ENCODE peak calls at places on chromosomes 2 and 18, in six cellular contexts. One of them, this sample, is unnamed.

GRCh38 chr2:164287041-164287440 is 334.2 kb downstream of the GRB14 start:
- DNase-seq in H1: no peak
- DNase-seq in GM12891: no peak
- DNase-seq in K562: no peak
- DNase-seq in HepG2: no peak
- DNase-seq in GM12878: no peak
- DNase-seq in this sample: no peak

GRCh38 chr2:222315443-222316121 is 16.8 kb upstream of the PAX3 start:
- DNase-seq in H1: no peak
- DNase-seq in GM12891: no peak
- DNase-seq in K562: no peak
- DNase-seq in HepG2: no peak
- DNase-seq in GM12878: no peak
- DNase-seq in this sample: no peak

GRCh38 chr2:121368841-121369240 is 83.8 kb upstream of the TFCP2L1 start:
- DNase-seq in H1: no peak
- DNase-seq in GM12891: no peak
- DNase-seq in K562: no peak
- DNase-seq in HepG2: no peak
- DNase-seq in GM12878: no peak
- DNase-seq in this sample: no peak

GRCh38 chr2:158178646-158179045 is 77.0 kb downstream of the UPP2 start:
- DNase-seq in H1: no peak
- DNase-seq in GM12891: no peak
- DNase-seq in K562: no peak
- DNase-seq in HepG2: no peak
- DNase-seq in GM12878: no peak
- DNase-seq in this sample: no peak

GRCh38 chr2:25168256-25169072 is at the start of gene POMC:
- DNase-seq in H1: no peak
- DNase-seq in GM12891: peak; percentile 49
- DNase-seq in K562: no peak
- DNase-seq in HepG2: no peak
- DNase-seq in GM12878: no peak
- DNase-seq in this sample: peak; percentile 50

GRCh38 chr2:109644571-109645275 is 30.6 kb downstream of the SOWAHC start:
- DNase-seq in H1: no peak
- DNase-seq in GM12891: no peak
- DNase-seq in K562: no peak
- DNase-seq in HepG2: peak; percentile 100
- DNase-seq in GM12878: no peak
- DNase-seq in this sample: no peak

GRCh38 chr18:48715651-48716354 is 177.0 kb downstream of the CTIF start:
- DNase-seq in H1: no peak
- DNase-seq in GM12891: peak; percentile 50
- DNase-seq in K562: no peak
- DNase-seq in HepG2: no peak
- DNase-seq in GM12878: no peak
- DNase-seq in this sample: no peak

GRCh38 chr2:100741880-100742814 is 77.8 kb upstream of the NPAS2 start:
- DNase-seq in H1: no peak
- DNase-seq in GM12891: no peak
- DNase-seq in K562: no peak
- DNase-seq in HepG2: peak; percentile 82
- DNase-seq in GM12878: no peak
- DNase-seq in this sample: no peak

GRCh38 chr2:54942373-54942772 is 107.9 kb downstream of the RTN4 start:
- DNase-seq in H1: no peak
- DNase-seq in GM12891: no peak
- DNase-seq in K562: no peak
- DNase-seq in HepG2: no peak
- DNase-seq in GM12878: no peak
- DNase-seq in this sample: no peak

GRCh38 chr2:170505631-170506270 is 209.4 kb upstream of the SP5 start:
- DNase-seq in H1: no peak
- DNase-seq in GM12891: no peak
- DNase-seq in K562: peak; percentile 27
- DNase-seq in HepG2: no peak
- DNase-seq in GM12878: no peak
- DNase-seq in this sample: no peak

GRCh38 chr2:18083806-18084205 is 205.3 kb downstream of the KCNS3 start:
- DNase-seq in H1: no peak
- DNase-seq in GM12891: no peak
- DNase-seq in K562: no peak
- DNase-seq in HepG2: no peak
- DNase-seq in GM12878: no peak
- DNase-seq in this sample: no peak

GRCh38 chr2:231104115-231104713 is 20.6 kb downstream of the HTR2B start:
- DNase-seq in H1: no peak
- DNase-seq in GM12891: no peak
- DNase-seq in K562: peak; percentile 41
- DNase-seq in HepG2: peak; percentile 50
- DNase-seq in GM12878: peak; percentile 55
- DNase-seq in this sample: no peak

GRCh38 chr18:79876497-79876896 is 75.0 kb downstream of the SLC66A2 start:
- DNase-seq in H1: no peak
- DNase-seq in GM12891: no peak
- DNase-seq in K562: no peak
- DNase-seq in HepG2: no peak
- DNase-seq in GM12878: no peak
- DNase-seq in this sample: no peak

GRCh38 chr2:170815311-170815710 is 1.4 kb upstream of the GAD1 start:
- DNase-seq in H1: no peak
- DNase-seq in GM12891: no peak
- DNase-seq in K562: no peak
- DNase-seq in HepG2: no peak
- DNase-seq in GM12878: no peak
- DNase-seq in this sample: no peak

GRCh38 chr2:158745067-158745865 is 49.9 kb upstream of the DAPL1 start:
- DNase-seq in H1: peak; percentile 7
- DNase-seq in GM12891: no peak
- DNase-seq in K562: peak; percentile 58
- DNase-seq in HepG2: peak; percentile 64
- DNase-seq in GM12878: no peak
- DNase-seq in this sample: no peak

GRCh38 chr2:203646266-203646864 is 60.1 kb upstream of the CD28 start:
- DNase-seq in H1: no peak
- DNase-seq in GM12891: no peak
- DNase-seq in K562: peak; percentile 1
- DNase-seq in HepG2: no peak
- DNase-seq in GM12878: no peak
- DNase-seq in this sample: no peak

GRCh38 chr2:197852127-197852526 is 47.7 kb downstream of the PLCL1 start:
- DNase-seq in H1: no peak
- DNase-seq in GM12891: no peak
- DNase-seq in K562: no peak
- DNase-seq in HepG2: no peak
- DNase-seq in GM12878: no peak
- DNase-seq in this sample: no peak

GRCh38 chr2:188580738-188581137 is 289.1 kb downstream of the GULP1 start:
- DNase-seq in H1: no peak
- DNase-seq in GM12891: no peak
- DNase-seq in K562: no peak
- DNase-seq in HepG2: no peak
- DNase-seq in GM12878: no peak
- DNase-seq in this sample: no peak

GRCh38 chr2:151762694-151763093 is 28.4 kb upstream of the NEB start:
- DNase-seq in H1: no peak
- DNase-seq in GM12891: no peak
- DNase-seq in K562: no peak
- DNase-seq in HepG2: no peak
- DNase-seq in GM12878: no peak
- DNase-seq in this sample: no peak

GRCh38 chr2:23905155-23905554 is 21.8 kb downstream of the ATAD2B start:
- DNase-seq in H1: no peak
- DNase-seq in GM12891: no peak
- DNase-seq in K562: peak; percentile 65
- DNase-seq in HepG2: peak; percentile 17
- DNase-seq in GM12878: no peak
- DNase-seq in this sample: no peak

GRCh38 chr2:127703282-127703681 is 2.0 kb downstream of the SFT2D3 start:
- DNase-seq in H1: no peak
- DNase-seq in GM12891: no peak
- DNase-seq in K562: peak; percentile 16
- DNase-seq in HepG2: no peak
- DNase-seq in GM12878: no peak
- DNase-seq in this sample: no peak

GRCh38 chr2:127701193-127701650 is at the start of gene SFT2D3:
- DNase-seq in H1: peak; percentile 91
- DNase-seq in GM12891: peak; percentile 91
- DNase-seq in K562: peak; percentile 96
- DNase-seq in HepG2: peak; percentile 91
- DNase-seq in GM12878: peak; percentile 75
- DNase-seq in this sample: peak; percentile 92

GRCh38 chr2:127702395-127703009 is 1.2 kb downstream of the SFT2D3 start:
- DNase-seq in H1: no peak
- DNase-seq in GM12891: no peak
- DNase-seq in K562: peak; percentile 10
- DNase-seq in HepG2: no peak
- DNase-seq in GM12878: no peak
- DNase-seq in this sample: no peak

GRCh38 chr2:127700527-127701192 is 637 bp upstream of the SFT2D3 start:
- DNase-seq in H1: peak; percentile 66
- DNase-seq in GM12891: peak; percentile 67
- DNase-seq in K562: peak; percentile 97
- DNase-seq in HepG2: peak; percentile 84
- DNase-seq in GM12878: peak; percentile 93
- DNase-seq in this sample: peak; percentile 70

DNA sequence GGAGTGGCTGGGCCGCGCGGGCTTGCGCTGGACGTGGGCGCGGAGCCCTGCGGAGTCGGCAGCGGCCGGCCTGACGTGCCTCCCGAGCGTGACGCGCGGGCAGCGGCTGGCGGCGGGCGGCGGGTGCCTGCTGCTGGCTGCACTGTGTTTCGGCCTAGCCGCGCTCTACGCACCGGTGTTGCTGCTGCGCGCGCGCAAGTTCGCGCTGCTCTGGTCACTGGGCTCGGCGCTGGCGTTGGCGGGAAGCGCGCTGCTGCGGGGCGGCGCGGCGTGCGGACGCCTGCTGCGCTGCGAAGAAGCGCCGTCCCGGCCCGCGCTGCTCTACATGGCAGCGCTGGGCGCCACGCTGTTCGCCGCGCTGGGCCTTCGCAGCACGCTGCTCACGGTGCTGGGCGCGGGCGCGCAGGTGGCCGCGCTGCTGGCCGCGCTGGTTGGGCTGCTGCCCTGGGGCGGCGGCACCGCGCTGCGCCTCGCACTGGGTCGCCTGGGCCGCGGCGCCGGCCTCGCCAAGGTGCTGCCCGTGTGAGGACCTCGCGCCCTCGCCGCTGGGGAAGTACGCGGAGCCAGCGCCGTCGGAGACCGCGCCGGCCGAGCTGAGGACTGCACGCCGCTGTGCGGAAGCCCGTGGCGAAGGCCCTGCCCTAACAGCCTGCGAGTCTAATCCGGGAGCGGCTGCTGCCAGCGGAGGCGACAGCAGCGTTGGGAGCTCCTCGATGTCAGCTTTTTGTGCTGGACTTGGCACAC is 526 bp downstream of the SFT2D3 start:
- DNase-seq in H1: peak; percentile 38
- DNase-seq in GM12891: peak; percentile 64
- DNase-seq in K562: peak; percentile 77
- DNase-seq in HepG2: peak; percentile 71
- DNase-seq in GM12878: peak; percentile 36
- DNase-seq in this sample: peak; percentile 64
- TF ChIP-seq POLR2A in H1: peak; percentile 79
- TF ChIP-seq POLR2A in GM12891: peak; percentile 60
- TF ChIP-seq POLR2A in K562: peak; percentile 56
- TF ChIP-seq POLR2A in HepG2: no peak
- TF ChIP-seq POLR2A in GM12878: peak; percentile 83
- TF ChIP-seq POLR2A in this sample: peak; percentile 42

GRCh38 chr2:85429924-85430289 is 11.4 kb downstream of the SH2D6 start:
- DNase-seq in H1: no peak
- DNase-seq in GM12891: no peak
- DNase-seq in K562: peak; percentile 51
- DNase-seq in HepG2: no peak
- DNase-seq in GM12878: no peak
- DNase-seq in this sample: no peak
- TF ChIP-seq TAF1 in H1: no peak
- TF ChIP-seq TAF1 in GM12891: no peak
- TF ChIP-seq TAF1 in K562: no peak
- TF ChIP-seq TAF1 in HepG2: no peak
- TF ChIP-seq TAF1 in GM12878: no peak
- TF ChIP-seq TAF1 in this sample: no peak

DNA sequence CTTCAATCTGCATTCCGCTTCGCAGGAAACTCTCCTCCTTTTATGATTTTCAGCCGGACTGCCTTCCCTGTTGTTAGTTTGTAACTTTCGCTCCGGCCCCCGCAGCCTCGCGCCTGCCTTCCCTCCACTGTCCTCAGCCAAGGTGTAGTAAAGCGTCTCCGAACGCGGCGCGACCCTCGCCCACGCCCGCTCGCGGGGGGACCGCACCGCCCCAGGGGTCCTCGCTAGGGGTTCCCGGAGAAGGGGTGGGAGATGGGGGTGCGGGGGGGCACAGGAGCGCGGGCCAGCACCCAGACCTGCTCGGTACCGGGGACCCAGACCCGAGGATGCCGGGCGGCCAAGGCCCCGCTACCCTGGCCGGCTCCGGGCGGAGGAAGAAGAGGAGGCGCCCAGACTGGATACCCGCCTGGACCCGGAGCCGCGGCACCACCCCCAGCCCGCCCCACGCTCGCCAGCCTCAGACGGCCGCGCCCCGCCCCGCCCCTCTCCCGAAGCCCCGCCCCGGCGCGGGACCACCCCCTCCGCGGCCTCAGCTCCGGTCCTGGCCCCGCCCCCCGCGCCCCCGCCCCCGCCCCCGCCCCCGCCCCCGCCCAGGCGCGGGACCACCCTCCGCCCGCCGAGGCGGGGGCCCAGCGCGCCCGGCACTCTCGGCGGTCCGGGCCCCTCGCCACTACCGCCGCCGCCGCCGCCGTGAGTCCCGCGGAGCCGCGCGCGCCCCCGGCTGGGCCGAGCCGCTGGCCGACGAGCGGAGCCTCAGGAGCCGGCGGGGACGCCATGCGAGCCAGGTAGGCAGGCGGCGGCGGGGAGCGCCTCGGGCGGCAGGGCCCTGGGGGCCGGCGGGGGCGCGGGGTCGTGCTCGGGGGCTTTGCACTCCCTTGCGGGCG is at the start of gene SH3BP4:
- DNase-seq in H1: no peak
- DNase-seq in GM12891: no peak
- DNase-seq in K562: peak; percentile 11
- DNase-seq in HepG2: peak; percentile 54
- DNase-seq in GM12878: no peak
- DNase-seq in this sample: no peak
- TF ChIP-seq POLR2A in H1: peak; percentile 11
- TF ChIP-seq POLR2A in GM12891: no peak
- TF ChIP-seq POLR2A in K562: no peak
- TF ChIP-seq POLR2A in HepG2: peak; percentile 50
- TF ChIP-seq POLR2A in GM12878: no peak
- TF ChIP-seq POLR2A in this sample: no peak

DNA sequence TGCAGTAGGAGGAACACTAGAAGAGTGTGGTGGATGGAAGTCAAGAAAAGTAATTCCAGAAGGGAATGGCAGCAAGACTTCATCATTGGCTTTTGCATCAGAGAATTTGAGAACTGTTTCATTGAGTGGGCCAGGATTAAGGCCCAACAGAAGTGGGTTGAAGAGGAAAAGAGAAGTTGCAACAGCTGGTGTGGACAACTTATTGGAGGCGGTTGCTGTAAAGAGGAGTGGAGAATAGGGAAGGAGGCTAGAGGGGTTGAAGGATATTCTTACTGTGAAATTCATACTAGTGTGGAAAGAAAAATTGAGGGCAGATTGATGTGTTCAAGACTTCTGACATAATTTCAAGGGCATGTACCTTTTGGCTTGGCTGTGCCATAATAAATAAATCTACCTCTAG is 168.8 kb upstream of the FN1 start:
- DNase-seq in H1: no peak
- DNase-seq in GM12891: no peak
- DNase-seq in K562: no peak
- DNase-seq in HepG2: no peak
- DNase-seq in GM12878: no peak
- DNase-seq in this sample: no peak
- TF ChIP-seq TAF1 in H1: no peak
- TF ChIP-seq TAF1 in GM12891: no peak
- TF ChIP-seq TAF1 in K562: no peak
- TF ChIP-seq TAF1 in HepG2: no peak
- TF ChIP-seq TAF1 in GM12878: no peak
- TF ChIP-seq TAF1 in this sample: no peak